ENCODE peak calls at places on chromosomes 1 and 21, in six cellular contexts. One of them, this sample, is unnamed.

GRCh38 chr1:91757760-91758545 is 128.0 kb downstream of the TGFBR3 start:
- DNase-seq in stimulated activated CD4-positive, alpha-beta T cell treated with anti-CD3 and anti-CD28 coated beads, Interleukin-1b, Interleukin-23, amount 100 ng/mL, for 4 hours: no peak
- DNase-seq in CD4-positive, alpha-beta T cell: no peak
- DNase-seq in CD8-positive, alpha-beta memory T cell: no peak
- DNase-seq in GM20000: no peak
- DNase-seq in GF-D8: no peak
- DNase-seq in this sample: no peak

GRCh38 chr1:229024528-229025119 is 246.3 kb upstream of the RAB4A start:
- DNase-seq in stimulated activated CD4-positive, alpha-beta T cell treated with anti-CD3 and anti-CD28 coated beads, Interleukin-1b, Interleukin-23, amount 100 ng/mL, for 4 hours: no peak
- DNase-seq in CD4-positive, alpha-beta T cell: no peak
- DNase-seq in CD8-positive, alpha-beta memory T cell: no peak
- DNase-seq in GM20000: no peak
- DNase-seq in GF-D8: no peak
- DNase-seq in this sample: no peak

GRCh38 chr1:94309829-94310569 is 72.6 kb upstream of the ARHGAP29 start:
- DNase-seq in stimulated activated CD4-positive, alpha-beta T cell treated with anti-CD3 and anti-CD28 coated beads, Interleukin-1b, Interleukin-23, amount 100 ng/mL, for 4 hours: no peak
- DNase-seq in CD4-positive, alpha-beta T cell: no peak
- DNase-seq in CD8-positive, alpha-beta memory T cell: no peak
- DNase-seq in GM20000: no peak
- DNase-seq in GF-D8: no peak
- DNase-seq in this sample: no peak

GRCh38 chr1:25806418-25806817 is 6.4 kb downstream of the SELENON start:
- DNase-seq in stimulated activated CD4-positive, alpha-beta T cell treated with anti-CD3 and anti-CD28 coated beads, Interleukin-1b, Interleukin-23, amount 100 ng/mL, for 4 hours: no peak
- DNase-seq in CD4-positive, alpha-beta T cell: no peak
- DNase-seq in CD8-positive, alpha-beta memory T cell: no peak
- DNase-seq in GM20000: no peak
- DNase-seq in GF-D8: no peak
- DNase-seq in this sample: no peak

GRCh38 chr21:38082936-38083335 is 166.7 kb upstream of the KCNJ6 start:
- DNase-seq in stimulated activated CD4-positive, alpha-beta T cell treated with anti-CD3 and anti-CD28 coated beads, Interleukin-1b, Interleukin-23, amount 100 ng/mL, for 4 hours: no peak
- DNase-seq in CD4-positive, alpha-beta T cell: no peak
- DNase-seq in CD8-positive, alpha-beta memory T cell: no peak
- DNase-seq in GM20000: no peak
- DNase-seq in GF-D8: no peak
- DNase-seq in this sample: no peak

GRCh38 chr1:152442765-152443164 is 28.7 kb upstream of the CRNN start:
- DNase-seq in stimulated activated CD4-positive, alpha-beta T cell treated with anti-CD3 and anti-CD28 coated beads, Interleukin-1b, Interleukin-23, amount 100 ng/mL, for 4 hours: no peak
- DNase-seq in CD4-positive, alpha-beta T cell: no peak
- DNase-seq in CD8-positive, alpha-beta memory T cell: no peak
- DNase-seq in GM20000: no peak
- DNase-seq in GF-D8: no peak
- DNase-seq in this sample: no peak

GRCh38 chr1:228158151-228158571 is 7.4 kb upstream of the IBA57 start:
- DNase-seq in stimulated activated CD4-positive, alpha-beta T cell treated with anti-CD3 and anti-CD28 coated beads, Interleukin-1b, Interleukin-23, amount 100 ng/mL, for 4 hours: no peak
- DNase-seq in CD4-positive, alpha-beta T cell: no peak
- DNase-seq in CD8-positive, alpha-beta memory T cell: no peak
- DNase-seq in GM20000: no peak
- DNase-seq in GF-D8: no peak
- DNase-seq in this sample: no peak

GRCh38 chr21:46039891-46040660 is 57.8 kb upstream of the COL6A2 start:
- DNase-seq in stimulated activated CD4-positive, alpha-beta T cell treated with anti-CD3 and anti-CD28 coated beads, Interleukin-1b, Interleukin-23, amount 100 ng/mL, for 4 hours: no peak
- DNase-seq in CD4-positive, alpha-beta T cell: no peak
- DNase-seq in CD8-positive, alpha-beta memory T cell: no peak
- DNase-seq in GM20000: no peak
- DNase-seq in GF-D8: no peak
- DNase-seq in this sample: no peak

GRCh38 chr21:31446206-31446900 is 102.3 kb upstream of the TIAM1 start:
- DNase-seq in stimulated activated CD4-positive, alpha-beta T cell treated with anti-CD3 and anti-CD28 coated beads, Interleukin-1b, Interleukin-23, amount 100 ng/mL, for 4 hours: no peak
- DNase-seq in CD4-positive, alpha-beta T cell: peak; percentile 30
- DNase-seq in CD8-positive, alpha-beta memory T cell: peak; percentile 11
- DNase-seq in GM20000: no peak
- DNase-seq in GF-D8: no peak
- DNase-seq in this sample: no peak

GRCh38 chr1:154775559-154776338 is 94.3 kb downstream of the KCNN3 start:
- DNase-seq in stimulated activated CD4-positive, alpha-beta T cell treated with anti-CD3 and anti-CD28 coated beads, Interleukin-1b, Interleukin-23, amount 100 ng/mL, for 4 hours: no peak
- DNase-seq in CD4-positive, alpha-beta T cell: no peak
- DNase-seq in CD8-positive, alpha-beta memory T cell: no peak
- DNase-seq in GM20000: no peak
- DNase-seq in GF-D8: no peak
- DNase-seq in this sample: no peak

GRCh38 chr1:147287133-147287865 is 44.8 kb downstream of the CHD1L start:
- DNase-seq in stimulated activated CD4-positive, alpha-beta T cell treated with anti-CD3 and anti-CD28 coated beads, Interleukin-1b, Interleukin-23, amount 100 ng/mL, for 4 hours: no peak
- DNase-seq in CD4-positive, alpha-beta T cell: no peak
- DNase-seq in CD8-positive, alpha-beta memory T cell: no peak
- DNase-seq in GM20000: no peak
- DNase-seq in GF-D8: no peak
- DNase-seq in this sample: no peak

GRCh38 chr1:110945626-110946025 is 18.1 kb downstream of the LRIF1 start:
- DNase-seq in stimulated activated CD4-positive, alpha-beta T cell treated with anti-CD3 and anti-CD28 coated beads, Interleukin-1b, Interleukin-23, amount 100 ng/mL, for 4 hours: no peak
- DNase-seq in CD4-positive, alpha-beta T cell: no peak
- DNase-seq in CD8-positive, alpha-beta memory T cell: no peak
- DNase-seq in GM20000: no peak
- DNase-seq in GF-D8: no peak
- DNase-seq in this sample: no peak

This sample was measured in RPMI8226.